ENCODE peak calls at places on chromosomes 1 and 21, in seven cellular contexts. O is IMR-90, S is natural killer cell, F is GM23338, W is kidney, J is spleen, D is BE2C. M is an unnamed sample.

GRCh38 chr1:184465489-184466146 is 78.8 kb downstream of the C1orf21 start:
- DNase-seq in O (no peak), S (peak; percentile 45), F (peak; percentile 41), W (no peak), J (no peak), D (no peak), M (no peak)

GRCh38 chr21:15051652-15052554 is 12.9 kb downstream of the NRIP1 start:
- DNase-seq in O (peak; percentile 47), S (no peak), F (no peak), W (no peak), J (no peak), D (no peak), M (no peak)

GRCh38 chr1:234260578-234260977 is 112.7 kb upstream of the COA6 start:
- DNase-seq in O (no peak), S (no peak), F (no peak), W (no peak), J (no peak), D (no peak), M (no peak)

GRCh38 chr1:214563881-214564280 is 12.5 kb upstream of the PTPN14 start:
- DNase-seq in O (peak; percentile 40), S (no peak), F (no peak), W (no peak), J (no peak), D (no peak), M (no peak)

GRCh38 chr1:193432979-193433587 is 246.7 kb upstream of the B3GALT2 start:
- DNase-seq in O (no peak), S (no peak), F (no peak), W (no peak), J (no peak), D (no peak), M (no peak)

GRCh38 chr1:29679316-29679715 is 443.0 kb downstream of the PTPRU start:
- DNase-seq in O (no peak), S (no peak), F (no peak), W (no peak), J (no peak), D (no peak), M (no peak)

GRCh38 chr21:16522512-16522911 is 792.7 kb downstream of the USP25 start:
- DNase-seq in O (peak; percentile 83), S (no peak), F (no peak), W (no peak), J (no peak), D (no peak), M (no peak)

GRCh38 chr1:199009447-199009846 is 370.6 kb downstream of the PTPRC start:
- DNase-seq in O (no peak), S (no peak), F (no peak), W (no peak), J (no peak), D (no peak), M (no peak)

GRCh38 chr1:211476200-211476849 is 15.6 kb downstream of the RD3 start:
- DNase-seq in O (peak; percentile 63), S (peak; percentile 53), F (peak; percentile 87), W (peak; percentile 81), J (peak; percentile 87), D (peak; percentile 87), M (peak; percentile 68)

GRCh38 chr1:50488876-50489275 is 65.6 kb upstream of the DMRTA2 start:
- DNase-seq in O (peak; percentile 32), S (no peak), F (no peak), W (no peak), J (no peak), D (no peak), M (no peak)

GRCh38 chr1:119633575-119634325 is 14.3 kb downstream of the ZNF697 start:
- DNase-seq in O (no peak), S (no peak), F (no peak), W (no peak), J (no peak), D (no peak), M (no peak)

GRCh38 chr1:102840741-102841140 is 267.6 kb downstream of the COL11A1 start:
- DNase-seq in O (no peak), S (no peak), F (no peak), W (no peak), J (no peak), D (no peak), M (no peak)

GRCh38 chr1:36248250-36248894 is 24.1 kb downstream of the THRAP3 start:
- DNase-seq in O (peak; percentile 93), S (no peak), F (no peak), W (no peak), J (no peak), D (no peak), M (peak; percentile 34)

GRCh38 chr1:26234644-26235384 is 814 bp downstream of the CEP85 start:
- DNase-seq in O (peak; percentile 5), S (no peak), F (peak; percentile 61), W (no peak), J (no peak), D (peak; percentile 17), M (no peak)
- TF ChIP-seq CTCF in O (no peak), S (no peak), F (peak; percentile 24), W (no peak), J (no peak), D (peak; percentile 12), M (no peak)

GRCh38 chr1:101653482-101653946 is 343.2 kb downstream of the OLFM3 start:
- DNase-seq in O (peak; percentile 1), S (no peak), F (peak; percentile 85), W (no peak), J (no peak), D (peak; percentile 65), M (no peak)
- TF ChIP-seq CTCF in O (peak; percentile 29), S (no peak), F (peak; percentile 95), W (no peak), J (no peak), D (peak; percentile 97), M (no peak)

GRCh38 chr1:42680921-42681683 is 1.1 kb upstream of the YBX1 start:
- DNase-seq in O (no peak), S (no peak), F (peak; percentile 51), W (no peak), J (no peak), D (no peak), M (no peak)
- TF ChIP-seq CTCF in O (no peak), S (no peak), F (no peak), W (no peak), J (no peak), D (no peak), M (no peak)

GRCh38 chr1:196144588-196144987 is 463.7 kb downstream of the KCNT2 start:
- DNase-seq in O (no peak), S (no peak), F (no peak), W (no peak), J (no peak), D (no peak), M (no peak)
- TF ChIP-seq CTCF in O (no peak), S (no peak), F (no peak), W (no peak), J (no peak), D (peak; percentile 16), M (no peak)

GRCh38 chr1:173715538-173715844 is 710 bp downstream of the KLHL20 start:
- DNase-seq in O (no peak), S (no peak), F (no peak), W (no peak), J (no peak), D (no peak), M (no peak)

GRCh38 chr1:173717238-173717637 is 2.5 kb downstream of the KLHL20 start:
- DNase-seq in O (no peak), S (no peak), F (no peak), W (no peak), J (no peak), D (no peak), M (no peak)

GRCh38 chr1:173714441-173714758 is 381 bp upstream of the KLHL20 start:
- DNase-seq in O (no peak), S (no peak), F (no peak), W (no peak), J (no peak), D (no peak), M (no peak)

DNA sequence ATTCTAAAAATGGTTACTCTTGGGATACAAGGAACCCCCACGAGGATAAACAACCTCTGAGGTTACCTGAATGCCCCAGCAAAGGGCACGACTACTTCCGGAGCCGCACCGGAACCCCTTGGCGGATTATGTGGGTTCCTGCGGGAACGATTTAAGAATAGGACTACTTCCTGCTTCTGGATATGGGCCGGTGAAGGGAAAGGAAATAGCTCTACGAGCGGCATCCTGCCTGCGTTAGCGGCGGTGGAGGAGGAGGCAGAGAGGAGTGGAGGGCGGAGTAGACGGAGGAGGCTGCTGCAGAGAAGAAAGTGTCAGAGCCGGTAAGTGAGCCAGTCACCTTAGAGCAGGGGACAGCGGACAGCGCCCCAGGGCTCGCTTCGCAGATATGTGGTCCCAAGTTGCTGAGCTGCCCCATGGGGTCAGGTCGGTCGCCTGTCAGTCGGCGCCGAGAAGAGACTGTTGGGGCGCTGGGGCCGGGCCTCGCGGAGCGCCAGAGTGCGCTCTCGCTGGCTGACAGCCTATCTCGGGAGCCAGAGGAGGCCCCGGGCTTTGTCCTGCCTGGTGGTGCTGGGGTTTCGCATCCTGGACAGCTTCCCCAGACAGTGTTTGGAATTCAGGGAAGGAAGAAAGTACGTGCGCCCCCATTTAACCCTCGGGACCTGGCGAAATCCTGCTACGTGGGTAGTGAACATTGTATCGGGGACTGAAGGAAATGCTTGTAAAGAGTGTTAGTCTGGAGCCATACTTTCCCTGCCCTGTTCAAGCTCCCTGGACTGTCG is at the start of gene KLHL20:
- DNase-seq in O (peak; percentile 90), S (peak; percentile 68), F (peak; percentile 94), W (peak; percentile 91), J (peak; percentile 93), D (peak; percentile 86), M (peak; percentile 74)
- TF ChIP-seq CTCF in O (peak; percentile 6), S (no peak), F (no peak), W (no peak), J (peak; percentile 36), D (no peak), M (no peak)

DNA sequence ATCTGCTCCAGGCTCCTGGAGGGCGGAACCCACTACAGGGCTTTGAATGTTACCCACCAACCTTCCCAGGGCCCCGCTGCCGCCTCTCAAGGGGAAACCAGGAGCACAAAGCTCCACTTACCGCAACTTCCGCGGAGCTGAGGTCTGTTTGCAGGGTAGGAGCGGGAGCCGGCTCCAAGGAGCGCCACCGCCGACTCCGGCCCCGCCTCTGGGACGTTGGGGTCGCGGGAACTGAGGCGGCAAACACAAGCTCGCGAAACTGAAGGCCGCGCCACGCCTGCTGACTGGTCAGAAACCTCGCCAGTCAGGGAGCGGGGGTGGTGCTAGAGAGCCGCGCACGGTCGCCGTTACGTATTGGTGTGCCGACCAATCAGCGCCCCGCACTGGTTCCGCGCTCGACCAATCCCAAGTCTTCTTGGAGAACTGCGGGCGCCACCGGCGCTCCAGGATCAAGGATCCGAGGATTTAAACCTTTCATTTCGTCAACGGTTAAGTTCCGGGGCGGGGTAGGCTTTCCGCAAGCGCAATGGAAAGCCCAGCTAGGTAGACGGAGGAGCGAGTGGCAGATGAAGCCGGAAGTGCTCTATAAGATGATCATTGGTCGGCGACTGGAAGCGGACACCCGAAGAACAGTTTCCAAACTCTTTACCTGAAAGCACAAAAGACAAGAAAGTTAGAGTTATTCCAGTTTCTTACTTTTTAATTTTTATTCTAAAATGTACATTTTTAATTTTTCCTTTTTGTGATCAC is at the start of gene STIL:
- DNase-seq in O (peak; percentile 100), S (peak; percentile 92), F (peak; percentile 99), W (peak; percentile 99), J (peak; percentile 98), D (peak; percentile 95), M (peak; percentile 99)
- TF ChIP-seq CTCF in O (no peak), S (no peak), F (no peak), W (peak; percentile 25), J (peak; percentile 54), D (no peak), M (no peak)

DNA sequence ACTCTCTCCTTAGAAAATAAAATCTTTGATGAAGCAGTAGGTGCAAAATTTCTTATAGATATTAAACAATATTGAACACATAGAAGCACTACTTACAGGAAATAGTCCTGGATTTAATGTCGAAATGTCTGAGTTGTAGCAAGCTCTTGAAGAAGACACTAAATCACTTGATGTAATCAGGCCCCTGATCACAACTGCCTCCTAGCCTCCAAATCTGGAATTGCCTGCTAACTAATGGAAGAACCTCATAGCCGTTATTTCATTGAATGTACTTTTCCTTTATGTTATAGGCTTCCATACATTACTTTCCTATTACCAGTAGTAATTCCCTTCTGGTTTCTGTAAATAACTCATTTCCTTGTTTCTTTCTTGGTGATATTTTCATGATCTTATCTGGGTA is 675.7 kb upstream of the CHRM3 start:
- DNase-seq in O (peak; percentile 8), S (no peak), F (peak; percentile 61), W (no peak), J (no peak), D (no peak), M (no peak)
- TF ChIP-seq CTCF in O (peak; percentile 30), S (no peak), F (peak; percentile 72), W (no peak), J (no peak), D (peak; percentile 21), M (no peak)